ENCODE peak calls at places on chromosome 13, in four cellular contexts. One of them, this sample, is unnamed. For H3K9me1, the result is how much of the 10 kb centered on the place peaks cover.

GRCh38 chr13:101845501-101846012 is 393.1 kb downstream of the ITGBL1 start:
- DNase-seq in IMR-90: peak
- DNase-seq in K562: no peak
- DNase-seq in keratinocyte: no peak
- DNase-seq in this sample: no peak

GRCh38 chr13:102877285-102877684 is 31.5 kb downstream of the ERCC5 start:
- DNase-seq in IMR-90: peak
- DNase-seq in K562: no peak
- DNase-seq in keratinocyte: no peak
- DNase-seq in this sample: no peak

GRCh38 chr13:43805071-43805468 is 18.3 kb upstream of the ENOX1 start:
- DNase-seq in IMR-90: peak
- DNase-seq in K562: no peak
- DNase-seq in keratinocyte: peak
- DNase-seq in this sample: peak

GRCh38 chr13:20848944-20849343 is 53.6 kb downstream of the XPO4 start:
- DNase-seq in IMR-90: peak
- DNase-seq in K562: no peak
- DNase-seq in keratinocyte: no peak
- DNase-seq in this sample: no peak

GRCh38 chr13:51943721-51944120 is 67.5 kb downstream of the ATP7B start:
- DNase-seq in IMR-90: no peak
- DNase-seq in K562: no peak
- DNase-seq in keratinocyte: no peak
- DNase-seq in this sample: no peak

GRCh38 chr13:64428196-64428595 is 2801.9 kb downstream of the PCDH9 start:
- DNase-seq in IMR-90: peak
- DNase-seq in K562: no peak
- DNase-seq in keratinocyte: no peak
- DNase-seq in this sample: no peak

GRCh38 chr13:45564108-45564507 is 51.4 kb downstream of the ERICH6B start:
- DNase-seq in IMR-90: peak
- DNase-seq in K562: no peak
- DNase-seq in keratinocyte: no peak
- DNase-seq in this sample: peak

GRCh38 chr13:113208424-113209335 is at the start of gene PCID2:
- DNase-seq in IMR-90: peak
- DNase-seq in K562: peak
- DNase-seq in keratinocyte: no peak
- DNase-seq in this sample: peak

GRCh38 chr13:89701913-89702312 is 1645.6 kb upstream of the MIR17HG start:
- DNase-seq in IMR-90: no peak
- DNase-seq in K562: no peak
- DNase-seq in keratinocyte: no peak
- DNase-seq in this sample: no peak

GRCh38 chr13:89708013-89708412 is 1639.5 kb upstream of the MIR17HG start:
- DNase-seq in IMR-90: no peak
- DNase-seq in K562: no peak
- DNase-seq in keratinocyte: no peak
- DNase-seq in this sample: no peak

GRCh38 chr13:89704040-89704439 is 1643.4 kb upstream of the MIR17HG start:
- DNase-seq in IMR-90: no peak
- DNase-seq in K562: no peak
- DNase-seq in keratinocyte: no peak
- DNase-seq in this sample: no peak
- H3K9me1 ChIP-seq in IMR-90: under half
- H3K9me1 ChIP-seq in K562: under half
- H3K9me1 ChIP-seq in keratinocyte: under half
- H3K9me1 ChIP-seq in this sample: under half

GRCh38 chr13:60155978-60156377 is 7.8 kb downstream of the DIAPH3 start:
- DNase-seq in IMR-90: peak
- DNase-seq in K562: no peak
- DNase-seq in keratinocyte: no peak
- DNase-seq in this sample: no peak
- H3K9me1 ChIP-seq in IMR-90: under half
- H3K9me1 ChIP-seq in K562: under half
- H3K9me1 ChIP-seq in keratinocyte: under half
- H3K9me1 ChIP-seq in this sample: under half

GRCh38 chr13:94232161-94232560 is 247.3 kb downstream of the DCT start:
- DNase-seq in IMR-90: no peak
- DNase-seq in K562: no peak
- DNase-seq in keratinocyte: no peak
- DNase-seq in this sample: no peak

GRCh38 chr13:94228781-94229180 is 250.7 kb downstream of the DCT start:
- DNase-seq in IMR-90: peak
- DNase-seq in K562: no peak
- DNase-seq in keratinocyte: no peak
- DNase-seq in this sample: no peak

GRCh38 chr13:94232956-94233355 is 246.5 kb downstream of the DCT start:
- DNase-seq in IMR-90: no peak
- DNase-seq in K562: no peak
- DNase-seq in keratinocyte: no peak
- DNase-seq in this sample: no peak

GRCh38 chr13:94224670-94225069 is 254.8 kb downstream of the DCT start:
- DNase-seq in IMR-90: no peak
- DNase-seq in K562: no peak
- DNase-seq in keratinocyte: no peak
- DNase-seq in this sample: no peak

GRCh38 chr13:94227255-94227879 is 252.1 kb downstream of the DCT start:
- DNase-seq in IMR-90: no peak
- DNase-seq in K562: no peak
- DNase-seq in keratinocyte: no peak
- DNase-seq in this sample: no peak
- H3K9me1 ChIP-seq in IMR-90: under half
- H3K9me1 ChIP-seq in K562: under half
- H3K9me1 ChIP-seq in keratinocyte: under half
- H3K9me1 ChIP-seq in this sample: under half

GRCh38 chr13:107119989-107120881 is 552.3 kb upstream of the ARGLU1 start:
- DNase-seq in IMR-90: no peak
- DNase-seq in K562: no peak
- DNase-seq in keratinocyte: no peak
- DNase-seq in this sample: no peak
- H3K9me1 ChIP-seq in IMR-90: under half
- H3K9me1 ChIP-seq in K562: under half
- H3K9me1 ChIP-seq in keratinocyte: under half
- H3K9me1 ChIP-seq in this sample: under half

GRCh38 chr13:60230593-60230992 is 66.9 kb upstream of the DIAPH3 start:
- DNase-seq in IMR-90: peak
- DNase-seq in K562: peak
- DNase-seq in keratinocyte: no peak
- DNase-seq in this sample: no peak

GRCh38 chr13:60226507-60226906 is 62.8 kb upstream of the DIAPH3 start:
- DNase-seq in IMR-90: peak
- DNase-seq in K562: peak
- DNase-seq in keratinocyte: no peak
- DNase-seq in this sample: peak

GRCh38 chr13:60227168-60227567 is 63.4 kb upstream of the DIAPH3 start:
- DNase-seq in IMR-90: no peak
- DNase-seq in K562: no peak
- DNase-seq in keratinocyte: no peak
- DNase-seq in this sample: no peak

GRCh38 chr13:60229708-60230272 is 66.1 kb upstream of the DIAPH3 start:
- DNase-seq in IMR-90: no peak
- DNase-seq in K562: no peak
- DNase-seq in keratinocyte: no peak
- DNase-seq in this sample: no peak
- H3K9me1 ChIP-seq in IMR-90: under half
- H3K9me1 ChIP-seq in K562: under half
- H3K9me1 ChIP-seq in keratinocyte: under half
- H3K9me1 ChIP-seq in this sample: under half

GRCh38 chr13:38902551-38902950 is 88.1 kb downstream of the STOML3 start:
- DNase-seq in IMR-90: no peak
- DNase-seq in K562: no peak
- DNase-seq in keratinocyte: no peak
- DNase-seq in this sample: no peak

GRCh38 chr13:38905861-38906260 is 84.8 kb downstream of the STOML3 start:
- DNase-seq in IMR-90: no peak
- DNase-seq in K562: no peak
- DNase-seq in keratinocyte: peak
- DNase-seq in this sample: no peak

GRCh38 chr13:38908574-38908973 is 82.1 kb downstream of the STOML3 start:
- DNase-seq in IMR-90: no peak
- DNase-seq in K562: no peak
- DNase-seq in keratinocyte: no peak
- DNase-seq in this sample: no peak

GRCh38 chr13:38900188-38900587 is 90.4 kb downstream of the STOML3 start:
- DNase-seq in IMR-90: no peak
- DNase-seq in K562: no peak
- DNase-seq in keratinocyte: no peak
- DNase-seq in this sample: no peak

GRCh38 chr13:38905081-38905480 is 85.5 kb downstream of the STOML3 start:
- DNase-seq in IMR-90: no peak
- DNase-seq in K562: no peak
- DNase-seq in keratinocyte: no peak
- DNase-seq in this sample: no peak
- H3K9me1 ChIP-seq in IMR-90: under half
- H3K9me1 ChIP-seq in K562: under half
- H3K9me1 ChIP-seq in keratinocyte: under half
- H3K9me1 ChIP-seq in this sample: under half

GRCh38 chr13:104326523-104326922 is 1260.3 kb upstream of the SLC10A2 start:
- DNase-seq in IMR-90: no peak
- DNase-seq in K562: no peak
- DNase-seq in keratinocyte: no peak
- DNase-seq in this sample: no peak
- H3K9me1 ChIP-seq in IMR-90: under half
- H3K9me1 ChIP-seq in K562: under half
- H3K9me1 ChIP-seq in keratinocyte: under half
- H3K9me1 ChIP-seq in this sample: under half

GRCh38 chr13:79589605-79590511 is 108.9 kb downstream of the NDFIP2 start:
- DNase-seq in IMR-90: no peak
- DNase-seq in K562: no peak
- DNase-seq in keratinocyte: no peak
- DNase-seq in this sample: no peak
- H3K9me1 ChIP-seq in IMR-90: under half
- H3K9me1 ChIP-seq in K562: under half
- H3K9me1 ChIP-seq in keratinocyte: under half
- H3K9me1 ChIP-seq in this sample: under half